ENCODE peak calls at places on chromosomes 16 and 17, in eight cellular contexts. H, G, I, E, U, O, X and T are unnamed samples.

GRCh38 chr16:23650674-23651073 is 9.4 kb downstream of the DCTN5 start:
- DNase-seq in E (no peak), I (no peak), U (no peak), G (no peak), O (peak; percentile 15), H (peak; percentile 21), X (no peak), T (no peak)

GRCh38 chr16:46908540-46909372 is 24.6 kb downstream of the GPT2 start:
- DNase-seq in G (no peak), U (peak; percentile 51), H (peak; percentile 74), I (peak; percentile 51), O (peak; percentile 75), E (peak; percentile 55), X (peak; percentile 53), T (peak; percentile 51)

GRCh38 chr16:74756203-74756602 is 18.4 kb downstream of the FA2H start:
- DNase-seq in U (no peak), O (no peak), E (no peak), H (no peak), G (no peak), X (no peak), I (no peak), T (peak; percentile 77)

GRCh38 chr16:80084614-80085013 is 456.2 kb upstream of the DYNLRB2 start:
- DNase-seq in X (peak; percentile 57), E (peak; percentile 49), U (no peak), O (peak; percentile 54), I (no peak), H (peak; percentile 29), G (no peak), T (peak; percentile 27)

GRCh38 chr17:80941171-80941570 is 50.5 kb upstream of the CHMP6 start:
- DNase-seq in G (no peak), H (no peak), E (no peak), X (no peak), O (no peak), U (no peak), I (no peak), T (no peak)

GRCh38 chr17:3843935-3844516 is 2.0 kb downstream of the NCBP3 start:
- DNase-seq in U (peak; percentile 40), X (peak; percentile 6), I (no peak), G (no peak), E (no peak), H (peak; percentile 61), O (peak; percentile 14), T (peak; percentile 61)

GRCh38 chr17:77323413-77324171 is 182.8 kb downstream of the SEC14L1 start:
- DNase-seq in I (no peak), U (no peak), G (no peak), X (no peak), O (peak; percentile 57), H (peak; percentile 77), E (no peak), T (no peak)

GRCh38 chr16:84087461-84088151 is 29.1 kb downstream of the MBTPS1 start:
- DNase-seq in G (no peak), X (no peak), O (no peak), H (no peak), U (no peak), I (peak; percentile 78), E (no peak), T (peak; percentile 43)

GRCh38 chr16:50615891-50616290 is 65.2 kb downstream of the SNX20 start:
- DNase-seq in H (peak; percentile 64), O (no peak), U (no peak), G (no peak), I (no peak), E (no peak), X (no peak), T (no peak)

GRCh38 chr17:48930435-48930873 is 14.2 kb downstream of the SNF8 start:
- DNase-seq in U (no peak), I (no peak), G (no peak), O (no peak), H (no peak), X (no peak), E (no peak), T (no peak)

GRCh38 chr17:17994271-17994670 is 21.6 kb downstream of the DRC3 start:
- DNase-seq in O (peak; percentile 27), E (no peak), U (peak; percentile 7), H (peak; percentile 33), G (no peak), I (no peak), X (peak; percentile 64), T (peak; percentile 3)

GRCh38 chr16:19710991-19711545 is 7.0 kb downstream of the KNOP1 start:
- DNase-seq in X (no peak), E (no peak), U (no peak), G (no peak), O (no peak), I (no peak), H (no peak), T (no peak)

GRCh38 chr17:75844530-75845057 is 390 bp upstream of the UNC13D start:
- DNase-seq in O (no peak), X (no peak), G (no peak), I (no peak), U (peak; percentile 32), H (no peak), E (no peak), T (no peak)

GRCh38 chr16:67662653-67663010 is 1.9 kb downstream of the PARD6A start:
- DNase-seq in O (no peak), I (no peak), E (no peak), X (no peak), H (no peak), U (no peak), G (no peak), T (no peak)

GRCh38 chr17:68288804-68289203 is 2.1 kb downstream of the SLC16A6 start:
- DNase-seq in E (no peak), U (no peak), X (no peak), G (no peak), O (no peak), H (no peak), I (peak; percentile 75), T (no peak)

GRCh38 chr17:77445030-77445907 is 304.5 kb downstream of the SEC14L1 start:
- DNase-seq in O (no peak), I (peak; percentile 91), X (no peak), E (no peak), G (no peak), U (peak; percentile 67), H (peak; percentile 84), T (no peak)

GRCh38 chr16:61814716-61815347 is 221.4 kb downstream of the CDH8 start:
- DNase-seq in H (no peak), U (no peak), O (no peak), G (no peak), X (no peak), E (no peak), I (no peak), T (no peak)

GRCh38 chr16:74603848-74604247 is 3.1 kb downstream of the GLG1 start:
- DNase-seq in I (no peak), E (no peak), U (no peak), O (peak; percentile 34), G (no peak), X (no peak), H (peak; percentile 40), T (no peak)

GRCh38 chr17:37831492-37831891 is 86.6 kb upstream of the HNF1B start:
- DNase-seq in E (no peak), O (no peak), H (no peak), U (no peak), G (no peak), I (no peak), X (no peak), T (no peak)

GRCh38 chr16:56763305-56763916 is 33.5 kb downstream of the NUP93 start:
- DNase-seq in U (no peak), I (no peak), G (no peak), X (no peak), E (no peak), O (no peak), H (no peak), T (peak; percentile 45)

GRCh38 chr17:42135664-42136653 is 13.4 kb downstream of the HSPB9 start:
- DNase-seq in I (peak; percentile 69), U (no peak), G (no peak), H (peak; percentile 84), E (no peak), O (peak; percentile 46), X (no peak), T (peak; percentile 44)

GRCh38 chr17:48600244-48601098 is 4.3 kb downstream of the HOXB6 start:
- DNase-seq in O (peak; percentile 60), H (no peak), G (no peak), U (no peak), I (no peak), X (no peak), E (no peak), T (no peak)

GRCh38 chr17:1650731-1651558 is 1.3 kb upstream of the RILP start:
- DNase-seq in O (no peak), X (no peak), G (no peak), I (peak; percentile 23), U (no peak), H (no peak), E (no peak), T (peak; percentile 5)

GRCh38 chr17:21096874-21097273 is 29.9 kb upstream of the DHRS7B start:
- DNase-seq in X (no peak), E (no peak), I (no peak), H (no peak), G (no peak), U (no peak), O (no peak), T (no peak)

GRCh38 chr17:37708008-37708615 is 36.7 kb downstream of the HNF1B start:
- DNase-seq in O (no peak), H (no peak), X (no peak), I (no peak), U (no peak), E (no peak), G (no peak), T (no peak)

GRCh38 chr16:64696872-64697271 is 425.0 kb downstream of the CDH11 start:
- DNase-seq in G (no peak), E (no peak), U (no peak), H (no peak), X (no peak), O (no peak), I (no peak), T (no peak)

GRCh38 chr17:51611585-51611984 is 351.2 kb downstream of the UTP18 start:
- DNase-seq in U (no peak), I (no peak), G (no peak), E (no peak), H (no peak), O (no peak), X (no peak), T (no peak)

GRCh38 chr16:88700636-88701482 is 5.3 kb downstream of the RNF166 start:
- DNase-seq in E (peak; percentile 65), U (peak; percentile 90), G (peak; percentile 92), X (no peak), I (peak; percentile 97), H (peak; percentile 92), O (peak; percentile 91), T (peak; percentile 93)

GRCh38 chr16:86762035-86762550 is 183.7 kb downstream of the FOXL1 start:
- DNase-seq in X (no peak), H (no peak), G (no peak), I (no peak), O (no peak), U (no peak), E (no peak), T (no peak)

GRCh38 chr17:81123052-81124048 is 42.0 kb upstream of the PVALEF start:
- DNase-seq in H (no peak), I (no peak), E (no peak), G (no peak), U (no peak), X (no peak), O (no peak), T (no peak)

GRCh38 chr17:50474523-50474922 is 4.1 kb upstream of the RSAD1 start:
- DNase-seq in G (no peak), H (no peak), O (no peak), I (no peak), U (no peak), E (no peak), X (no peak), T (no peak)

GRCh38 chr17:1398900-1399299 is 1.1 kb downstream of the YWHAE start:
- DNase-seq in U (peak; percentile 11), I (no peak), O (peak; percentile 29), G (no peak), H (peak; percentile 33), E (no peak), X (no peak), T (peak; percentile 41)

GRCh38 chr16:31271621-31272190 is 11.9 kb downstream of the ITGAM start:
- DNase-seq in X (no peak), O (no peak), U (no peak), I (no peak), E (no peak), G (no peak), H (no peak), T (no peak)

GRCh38 chr17:50381260-50381815 is 8.3 kb downstream of the EME1 start:
- DNase-seq in I (no peak), X (no peak), E (no peak), U (no peak), H (no peak), G (no peak), O (no peak), T (no peak)